ENCODE peak calls at places on chromosomes 11 and 22, in nine cellular contexts. Y is left cardiac atrium; Z is HTR-8/SVneo; W is AG08396; M is activated CD4-positive, CD25-positive, alpha-beta regulatory T cell treated with anti-CD3 and anti-CD28 coated beads, Interleukin-2, amount 50 U/mL, for 72 hours; L is AG09319; R is NCI-H1092; X is AG04449; V is activated naive CD4-positive, alpha-beta T cell. N is an unnamed sample.

GRCh38 chr22:35610741-35611140 is 6.4 kb downstream of the MB start:
- DNase-seq in Y (no peak), L (no peak), X (no peak), Z (no peak), V (no peak), R (no peak), M (no peak), W (no peak), N (no peak)

GRCh38 chr11:95835351-95835750 is 45.1 kb downstream of the CEP57 start:
- DNase-seq in W (no peak), Y (no peak), X (no peak), V (no peak), Z (no peak), R (peak; percentile 4), M (no peak), L (no peak), N (no peak)

GRCh38 chr22:17772963-17773605 is 1.2 kb downstream of the BID start:
- DNase-seq in Y (no peak), M (no peak), Z (peak; percentile 63), X (no peak), L (no peak), R (no peak), V (no peak), W (peak; percentile 65), N (no peak)

GRCh38 chr11:102833731-102834130 is 9.7 kb downstream of the MMP3 start:
- DNase-seq in Z (no peak), M (no peak), X (no peak), V (no peak), R (no peak), Y (no peak), L (no peak), W (no peak), N (no peak)

GRCh38 chr22:24105018-24105360 is 76.3 kb upstream of the SUSD2 start:
- DNase-seq in Y (no peak), W (peak; percentile 51), V (no peak), Z (no peak), R (no peak), L (no peak), M (no peak), X (no peak), N (no peak)

GRCh38 chr11:36376315-36376887 is 80.3 kb downstream of the PRR5L start:
- DNase-seq in L (no peak), X (no peak), W (peak; percentile 20), Z (peak; percentile 31), M (no peak), Y (peak; percentile 53), R (no peak), V (no peak), N (no peak)

GRCh38 chr22:43303166-43303565 is 40.0 kb downstream of the SCUBE1 start:
- DNase-seq in Z (no peak), V (no peak), M (no peak), Y (no peak), R (no peak), X (no peak), L (no peak), W (no peak), N (no peak)

GRCh38 chr22:23037429-23038333 is 32.6 kb upstream of the GNAZ start:
- DNase-seq in X (no peak), W (no peak), M (no peak), R (no peak), Z (no peak), V (no peak), L (no peak), Y (no peak), N (no peak)

GRCh38 chr11:36437413-36437812 is 72.7 kb downstream of the TRAF6 start:
- DNase-seq in V (no peak), W (no peak), R (no peak), X (no peak), M (no peak), L (no peak), Y (no peak), Z (no peak), N (no peak)

GRCh38 chr22:44737414-44738346 is 14.7 kb upstream of the ARHGAP8 start:
- DNase-seq in L (no peak), R (no peak), W (no peak), Y (no peak), Z (no peak), M (no peak), V (no peak), X (no peak), N (no peak)

GRCh38 chr22:37777122-37777687 is 30.5 kb upstream of the GCAT start:
- DNase-seq in Y (no peak), L (peak; percentile 31), V (no peak), X (no peak), Z (no peak), W (peak; percentile 75), M (no peak), R (no peak), N (no peak)

GRCh38 chr11:67098799-67099198 is 20.3 kb upstream of the KDM2A start:
- DNase-seq in Z (no peak), X (no peak), L (no peak), R (no peak), Y (peak; percentile 47), M (no peak), V (no peak), W (no peak), N (no peak)

GRCh38 chr11:47403571-47403970 is 4.8 kb upstream of the SLC39A13 start:
- DNase-seq in X (no peak), V (no peak), W (no peak), R (no peak), Z (no peak), Y (no peak), L (no peak), M (no peak), N (no peak)

GRCh38 chr11:45145421-45146071 is 893 bp upstream of the PRDM11 start:
- DNase-seq in R (no peak), M (peak; percentile 29), W (peak; percentile 76), X (no peak), Z (no peak), Y (peak; percentile 58), V (no peak), L (no peak), N (peak; percentile 26)

GRCh38 chr22:38504731-38505594 is 1.1 kb downstream of the DDX17 start:
- DNase-seq in W (peak; percentile 46), V (no peak), X (no peak), L (no peak), M (peak; percentile 52), R (no peak), Z (no peak), Y (peak; percentile 69), N (no peak)

GRCh38 chr11:61601512-61601911 is 20.6 kb upstream of the SYT7 start:
- DNase-seq in V (no peak), X (no peak), R (peak; percentile 49), L (no peak), M (no peak), W (no peak), Z (no peak), Y (no peak), N (no peak)

GRCh38 chr11:37451903-37452302 is 853.9 kb upstream of the RAG2 start:
- DNase-seq in L (no peak), W (no peak), Y (no peak), R (no peak), M (no peak), Z (no peak), V (no peak), X (no peak), N (no peak)

GRCh38 chr11:109697140-109697843 is 275.3 kb downstream of the C11orf87 start:
- DNase-seq in R (peak; percentile 37), L (peak; percentile 1), Y (no peak), Z (peak; percentile 29), X (no peak), M (no peak), V (no peak), W (peak; percentile 17), N (peak; percentile 3)

GRCh38 chr22:47406896-47407295 is 644.4 kb downstream of the TBC1D22A start:
- DNase-seq in W (no peak), X (no peak), M (no peak), Y (no peak), L (no peak), V (no peak), Z (no peak), R (no peak), N (no peak)

GRCh38 chr11:78190374-78190773 is 1.7 kb downstream of the USP35 start:
- DNase-seq in L (no peak), Y (no peak), M (no peak), W (no peak), X (no peak), V (no peak), R (no peak), Z (no peak), N (no peak)

GRCh38 chr11:46363031-46363407 is 15.8 kb downstream of the DGKZ start:
- DNase-seq in Z (no peak), M (no peak), Y (peak; percentile 82), V (no peak), W (peak; percentile 72), L (no peak), R (no peak), X (no peak), N (no peak)

GRCh38 chr11:44007746-44008501 is 39.9 kb upstream of the ACCSL start:
- DNase-seq in W (no peak), X (no peak), L (no peak), M (no peak), V (no peak), Y (no peak), R (no peak), Z (no peak), N (no peak)

GRCh38 chr11:11189501-11189900 is 163.5 kb downstream of the CSNK2A3 start:
- DNase-seq in V (no peak), R (no peak), L (no peak), Z (no peak), Y (no peak), M (no peak), X (no peak), W (no peak), N (no peak)

GRCh38 chr11:107017433-107018227 is 646 bp downstream of the GUCY1A2 start:
- DNase-seq in X (no peak), W (peak; percentile 35), R (peak; percentile 27), V (no peak), Y (peak; percentile 32), M (no peak), L (no peak), Z (peak; percentile 29), N (no peak)

GRCh38 chr11:90532125-90532524 is 309.3 kb upstream of the CHORDC1 start:
- DNase-seq in M (no peak), V (no peak), L (no peak), W (no peak), Y (no peak), Z (no peak), R (no peak), X (no peak), N (no peak)

GRCh38 chr11:10307022-10307410 is 2.1 kb downstream of the ADM start:
- DNase-seq in X (no peak), Y (no peak), M (no peak), Z (no peak), R (no peak), L (no peak), W (no peak), V (no peak), N (no peak)

N was measured in NCI-H524 treated with DMSO at 0.1 percent for 48 hours.